ENCODE peak calls at places on chromosomes 12 and 14, in eight cellular contexts. I is amniotic stem cell, V is heart left ventricle, O is NCI-H2107, D is HS-5, X is HFF-Myc, K is anterior cingulate cortex, Y is progenitor cell of endocrine pancreas. S is an unnamed sample.

GRCh38 chr12:132152921-132153321 is 8.7 kb downstream of the NOC4L start:
- DNase-seq in V (peak; percentile 18), D (no peak), I (no peak), O (no peak), K (no peak), Y (no peak), X (no peak), S (no peak)

GRCh38 chr12:115096673-115097349 is 412.8 kb upstream of the TBX3 start:
- DNase-seq in D (no peak), O (no peak), I (no peak), K (no peak), Y (no peak), X (peak; percentile 86), V (peak; percentile 55), S (no peak)

GRCh38 chr12:55730447-55730820 is 1.6 kb upstream of the CD63 start:
- DNase-seq in X (no peak), O (no peak), Y (no peak), K (no peak), I (no peak), D (no peak), V (no peak), S (no peak)

GRCh38 chr12:79934309-79935020 is 432 bp downstream of the PPP1R12A start:
- DNase-seq in X (no peak), V (no peak), I (no peak), Y (peak; percentile 45), K (peak; percentile 72), O (peak; percentile 27), D (no peak), S (no peak)

GRCh38 chr14:55581011-55581806 is 1.2 kb downstream of the KTN1 start:
- DNase-seq in D (no peak), V (peak; percentile 63), X (no peak), I (no peak), Y (peak; percentile 16), K (no peak), O (no peak), S (peak; percentile 55)

GRCh38 chr14:62847168-62847567 is 198.1 kb downstream of the KCNH5 start:
- DNase-seq in V (no peak), O (no peak), I (no peak), K (no peak), Y (no peak), D (no peak), X (no peak), S (no peak)

GRCh38 chr12:72274926-72275325 is 2.8 kb downstream of the TRHDE start:
- DNase-seq in D (no peak), V (no peak), X (no peak), Y (no peak), I (no peak), K (no peak), O (no peak), S (no peak)

GRCh38 chr12:121121805-121122204 is 10.9 kb upstream of the P2RX7 start:
- DNase-seq in X (no peak), O (no peak), D (no peak), K (no peak), I (no peak), Y (no peak), V (no peak), S (no peak)

GRCh38 chr12:115322275-115322674 is 638.3 kb upstream of the TBX3 start:
- DNase-seq in Y (no peak), D (peak; percentile 60), V (no peak), X (peak; percentile 63), K (no peak), I (no peak), O (no peak), S (no peak)

GRCh38 chr12:123364532-123365140 is at the start of gene SBNO1:
- DNase-seq in K (peak; percentile 91), V (peak; percentile 93), O (peak; percentile 79), I (peak; percentile 72), D (peak; percentile 66), X (no peak), Y (peak; percentile 70), S (peak; percentile 91)

GRCh38 chr12:26704214-26704613 is 128.8 kb downstream of the ITPR2 start:
- DNase-seq in O (no peak), K (no peak), V (no peak), I (no peak), X (no peak), Y (no peak), D (no peak), S (no peak)

GRCh38 chr14:21680072-21680471 is 6.5 kb upstream of the OR4E1 start:
- DNase-seq in Y (no peak), I (no peak), V (no peak), X (no peak), K (no peak), D (peak; percentile 53), O (no peak), S (no peak)

GRCh38 chr14:33207467-33208015 is 268.9 kb downstream of the NPAS3 start:
- DNase-seq in O (no peak), D (no peak), K (no peak), X (no peak), I (no peak), V (no peak), Y (no peak), S (no peak)

GRCh38 chr12:91704446-91704845 is 441.2 kb downstream of the BTG1 start:
- DNase-seq in Y (no peak), D (no peak), I (peak; percentile 2), V (no peak), X (no peak), O (no peak), K (no peak), S (no peak)

GRCh38 chr14:95487669-95488084 is 28.8 kb downstream of the SYNE3 start:
- DNase-seq in O (no peak), K (no peak), D (no peak), Y (no peak), X (no peak), V (no peak), I (no peak), S (no peak)

GRCh38 chr12:89020689-89021088 is 331.6 kb downstream of the DUSP6 start:
- DNase-seq in Y (no peak), X (no peak), K (no peak), V (no peak), I (no peak), O (no peak), D (no peak), S (no peak)

GRCh38 chr12:23813206-23813605 is 136.3 kb downstream of the SOX5 start:
- DNase-seq in O (no peak), X (no peak), D (no peak), V (no peak), K (no peak), I (no peak), Y (no peak), S (no peak)

GRCh38 chr12:115980339-115980738 is 297.2 kb downstream of the MED13L start:
- DNase-seq in Y (no peak), I (no peak), K (no peak), O (no peak), D (no peak), V (no peak), X (no peak), S (no peak)

GRCh38 chr12:12720052-12720451 is 2.9 kb downstream of the CDKN1B start:
- DNase-seq in O (no peak), I (no peak), Y (no peak), D (no peak), V (no peak), K (no peak), X (no peak), S (no peak)

GRCh38 chr12:121145221-121145620 is 12.5 kb downstream of the P2RX7 start:
- DNase-seq in K (no peak), X (no peak), I (no peak), D (no peak), Y (no peak), O (no peak), V (no peak), S (no peak)

GRCh38 chr12:114381177-114381576 is 24.8 kb downstream of the TBX5 start:
- DNase-seq in I (no peak), Y (no peak), V (peak; percentile 63), D (no peak), K (no peak), X (no peak), O (no peak), S (no peak)

GRCh38 chr12:62635630-62636029 is 169.0 kb downstream of the MON2 start:
- DNase-seq in O (no peak), V (no peak), X (no peak), I (no peak), D (no peak), K (no peak), Y (no peak), S (no peak)

GRCh38 chr14:61573748-61574513 is 121.4 kb upstream of the HIF1A start:
- DNase-seq in K (no peak), I (peak; percentile 44), Y (no peak), X (no peak), O (no peak), V (no peak), D (no peak), S (no peak)

GRCh38 chr14:23182372-23183014 is 967 bp downstream of the SLC7A8 start:
- DNase-seq in I (no peak), Y (peak; percentile 41), X (no peak), O (no peak), D (no peak), K (no peak), V (peak; percentile 42), S (no peak)

GRCh38 chr12:118751355-118751754 is 230.0 kb upstream of the SRRM4 start:
- DNase-seq in I (no peak), D (no peak), Y (no peak), K (no peak), X (no peak), V (no peak), O (no peak), S (no peak)

GRCh38 chr14:21055473-21056117 is 2.0 kb upstream of the RNASE8 start:
- DNase-seq in O (no peak), K (no peak), X (no peak), Y (no peak), D (no peak), V (no peak), I (no peak), S (peak; percentile 89)